ENCODE peak calls at places on chromosomes 3 and 15, in seven cellular contexts. Z is activated B cell treated with CpG ODN at 0.5 μM for 24 hours, N is pons, H is lung microvascular endothelial cell, V is body of pancreas, W is memory B cell, G is AG08396. L is an unnamed sample.

GRCh38 chr3:133548090-133548489 is 25.4 kb upstream of the CDV3 start:
- DNase-seq in Z (no peak), N (no peak), H (no peak), V (no peak), W (no peak), G (peak), L (no peak)

GRCh38 chr3:135868801-135869200 is 96.7 kb upstream of the PPP2R3A start:
- DNase-seq in Z (no peak), N (no peak), H (no peak), V (no peak), W (no peak), G (no peak), L (no peak)

GRCh38 chr3:15797600-15798303 is at the start of gene ANKRD28:
- DNase-seq in Z (no peak), N (peak), H (peak), V (peak), W (no peak), G (peak), L (peak)

GRCh38 chr3:131796558-131796957 is 238.3 kb downstream of the CPNE4 start:
- DNase-seq in Z (no peak), N (peak), H (no peak), V (no peak), W (no peak), G (no peak), L (no peak)

GRCh38 chr3:19173945-19174344 is 25.6 kb downstream of the KCNH8 start:
- DNase-seq in Z (no peak), N (no peak), H (no peak), V (no peak), W (no peak), G (no peak), L (no peak)

GRCh38 chr3:195856410-195857084 is 44.8 kb upstream of the MUC4 start:
- DNase-seq in Z (no peak), N (no peak), H (no peak), V (no peak), W (no peak), G (no peak), L (no peak)

GRCh38 chr3:194304186-194304917 is 46.8 kb downstream of the CPN2 start:
- DNase-seq in Z (no peak), N (no peak), H (no peak), V (no peak), W (no peak), G (no peak), L (no peak)

GRCh38 chr15:98503970-98504369 is 144.4 kb upstream of the IGF1R start:
- DNase-seq in Z (no peak), N (no peak), H (no peak), V (peak), W (no peak), G (peak), L (no peak)

GRCh38 chr3:50170689-50171088 is 15.6 kb downstream of the SEMA3F start:
- DNase-seq in Z (no peak), N (no peak), H (peak), V (peak), W (no peak), G (peak), L (no peak)

L was measured in SIG-M5.